ENCODE peak calls at places on chromosomes 13 and 19, in five cellular contexts. Q is SK-N-SH, J is GM12878, V is HepG2, C is K562. I is an unnamed sample.

GRCh38 chr19:40519352-40520322 is 52.8 kb downstream of the SPTBN4 start:
- DNase-seq in Q (no peak), J (no peak), V (no peak), C (no peak), I (no peak)

GRCh38 chr19:45016388-45017314 is 15.4 kb downstream of the RELB start:
- DNase-seq in Q (peak), J (peak), V (peak), C (peak), I (peak)

GRCh38 chr13:30026093-30026492 is 175.7 kb upstream of the UBL3 start:
- DNase-seq in Q (no peak), J (no peak), V (no peak), C (no peak), I (no peak)

GRCh38 chr13:67754016-67754415 is 523.9 kb upstream of the PCDH9 start:
- DNase-seq in Q (no peak), J (no peak), V (no peak), C (no peak), I (no peak)

GRCh38 chr13:43986395-43986794 is 106.7 kb downstream of the LACC1 start:
- DNase-seq in Q (no peak), J (no peak), V (no peak), C (no peak), I (no peak)

GRCh38 chr19:33303791-33304759 is 1.7 kb upstream of the CEBPA start:
- DNase-seq in Q (no peak), J (no peak), V (no peak), C (no peak), I (no peak)

GRCh38 chr19:31386806-31387205 is 37.6 kb upstream of the TSHZ3 start:
- DNase-seq in Q (no peak), J (no peak), V (no peak), C (no peak), I (no peak)

GRCh38 chr19:58387338-58388174 is 487 bp downstream of the RPS5 start:
- DNase-seq in Q (peak), J (no peak), V (no peak), C (no peak), I (no peak)

GRCh38 chr13:77506874-77507273 is 28.6 kb upstream of the SCEL start:
- DNase-seq in Q (no peak), J (no peak), V (no peak), C (no peak), I (peak)

GRCh38 chr19:23817519-23817918 is 58.8 kb upstream of the ZNF681 start:
- DNase-seq in Q (peak), J (no peak), V (peak), C (peak), I (peak)

GRCh38 chr19:38661996-38662395 is 14.5 kb downstream of the ACTN4 start:
- DNase-seq in Q (no peak), J (no peak), V (no peak), C (no peak), I (no peak)

GRCh38 chr13:30119476-30119875 is 187.9 kb downstream of the KATNAL1 start:
- DNase-seq in Q (no peak), J (no peak), V (no peak), C (no peak), I (no peak)

GRCh38 chr13:53513199-53513598 is 484.6 kb downstream of the OLFM4 start:
- DNase-seq in Q (no peak), J (no peak), V (no peak), C (no peak), I (no peak)

GRCh38 chr13:61107989-61108388 is 307.7 kb downstream of the PCDH20 start:
- DNase-seq in Q (no peak), J (no peak), V (no peak), C (no peak), I (no peak)

GRCh38 chr13:71786815-71787214 is 80.2 kb downstream of the DACH1 start:
- DNase-seq in Q (no peak), J (no peak), V (no peak), C (no peak), I (no peak)

GRCh38 chr13:109249780-109250528 is 536.4 kb downstream of the IRS2 start:
- DNase-seq in Q (no peak), J (no peak), V (no peak), C (no peak), I (peak)

GRCh38 chr19:2015611-2015950 is at the start of gene BTBD2:
- DNase-seq in Q (peak), J (no peak), V (no peak), C (no peak), I (peak)

GRCh38 chr19:30214651-30215051 is 157.5 kb upstream of the ZNF536 start:
- DNase-seq in Q (no peak), J (peak), V (no peak), C (no peak), I (no peak)

GRCh38 chr19:51531349-51532315 is at the start of gene SIGLEC6:
- DNase-seq in Q (no peak), J (peak), V (no peak), C (no peak), I (no peak)

GRCh38 chr19:7926021-7926726 is at the start of gene CTXN1:
- DNase-seq in Q (peak), J (no peak), V (no peak), C (peak), I (no peak)

GRCh38 chr13:64709079-64709478 is 2521.1 kb downstream of the PCDH9 start:
- DNase-seq in Q (no peak), J (no peak), V (no peak), C (no peak), I (no peak)

GRCh38 chr19:1768248-1768647 is 14.9 kb downstream of the ONECUT3 start:
- DNase-seq in Q (peak), J (no peak), V (peak), C (peak), I (no peak)

GRCh38 chr19:7868326-7868670 is 5.9 kb downstream of the PRR36 start:
- DNase-seq in Q (no peak), J (no peak), V (no peak), C (peak), I (no peak)

GRCh38 chr19:9586764-9587163 is 2.5 kb upstream of the ZNF121 start:
- DNase-seq in Q (peak), J (peak), V (peak), C (peak), I (peak)
- H3K9ac ChIP-seq in Q (no peak), J (no peak), V (no peak), C (no peak), I (no peak)

GRCh38 chr19:19279062-19279612 is 6.0 kb upstream of the TM6SF2 start:
- DNase-seq in Q (no peak), J (no peak), V (no peak), C (no peak), I (no peak)

GRCh38 chr19:19276851-19277250 is 3.8 kb upstream of the TM6SF2 start:
- DNase-seq in Q (peak), J (no peak), V (no peak), C (no peak), I (no peak)

GRCh38 chr19:19279853-19280252 is 6.8 kb upstream of the TM6SF2 start:
- DNase-seq in Q (no peak), J (no peak), V (no peak), C (no peak), I (no peak)

GRCh38 chr19:19278315-19278714 is 5.2 kb upstream of the TM6SF2 start:
- DNase-seq in Q (peak), J (no peak), V (no peak), C (no peak), I (no peak)

DNA sequence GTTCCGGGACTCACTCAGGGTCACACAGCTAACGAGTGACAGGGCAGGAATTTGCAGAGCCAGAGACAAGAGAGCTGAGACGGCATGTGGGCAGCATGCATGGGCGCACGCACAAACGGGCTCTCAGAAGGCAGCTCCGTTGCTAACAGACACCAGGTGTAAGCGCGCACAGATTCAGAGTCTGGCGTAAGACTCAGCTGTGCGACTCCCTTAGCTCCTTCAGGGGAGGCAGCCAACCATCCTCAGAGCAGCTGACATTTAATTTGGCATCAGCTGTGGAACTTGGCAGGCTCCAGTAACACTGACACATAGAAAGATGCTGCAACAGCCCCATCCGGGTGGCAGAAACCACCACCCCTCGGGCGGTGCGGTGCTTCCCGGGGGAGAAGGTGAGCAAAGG is 7.5 kb upstream of the TM6SF2 start:
- DNase-seq in Q (no peak), J (no peak), V (no peak), C (no peak), I (no peak)
- TF ChIP-seq ZBTB33 in Q (no peak), J (no peak), V (no peak), C (no peak), I (no peak)

DNA sequence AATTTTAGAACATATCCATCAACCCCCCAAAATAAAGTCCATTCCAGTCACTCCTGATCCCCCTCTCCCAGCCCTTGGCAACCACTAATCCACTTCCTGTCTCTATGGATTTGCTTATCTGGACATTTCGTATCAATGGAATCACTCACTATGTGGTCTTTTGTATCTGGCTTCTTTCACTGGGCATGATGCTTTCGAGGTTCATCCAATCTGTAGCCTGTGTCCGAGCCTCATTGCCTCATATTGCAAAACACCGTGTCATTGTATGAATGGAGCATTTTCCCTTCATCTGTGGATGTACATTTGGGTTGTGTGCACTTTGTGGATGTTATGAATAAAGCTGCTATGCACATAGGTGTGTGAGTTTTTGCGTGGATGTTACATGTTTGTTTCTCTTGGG is 1.4 kb upstream of the FZR1 start:
- DNase-seq in Q (no peak), J (no peak), V (no peak), C (no peak), I (no peak)
- H3K9ac ChIP-seq in Q (no peak), J (no peak), V (no peak), C (no peak), I (peak)

GRCh38 chr19:6475321-6476108 is 6.1 kb downstream of the DENND1C start:
- DNase-seq in Q (peak), J (no peak), V (no peak), C (no peak), I (no peak)

GRCh38 chr19:6476155-6476895 is 5.3 kb downstream of the DENND1C start:
- DNase-seq in Q (peak), J (no peak), V (peak), C (peak), I (peak)

GRCh38 chr19:6472713-6473112 is 8.6 kb downstream of the CRB3 start:
- DNase-seq in Q (no peak), J (no peak), V (no peak), C (no peak), I (no peak)

GRCh38 chr19:6471076-6471475 is 7.0 kb downstream of the CRB3 start:
- DNase-seq in Q (no peak), J (no peak), V (no peak), C (no peak), I (no peak)

DNA sequence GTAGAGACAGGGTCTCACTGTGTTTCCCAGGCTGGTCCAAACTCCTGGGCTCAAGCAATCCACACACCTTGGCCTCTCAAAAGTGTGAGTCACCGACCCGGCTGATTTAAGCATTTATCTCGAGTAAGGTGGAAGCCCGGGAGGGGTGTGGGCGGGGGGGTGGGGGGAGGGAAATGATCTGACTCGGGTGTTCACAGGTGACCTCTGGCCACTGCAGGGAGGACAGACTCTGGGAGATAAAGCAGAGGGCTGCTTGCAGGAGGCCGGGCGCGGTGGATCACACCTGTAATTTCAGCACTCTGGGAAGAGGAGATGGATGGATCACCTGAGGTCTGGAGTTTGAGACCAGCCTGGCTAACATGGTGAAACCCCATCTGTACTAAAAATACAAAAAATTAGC is 7.9 kb downstream of the DENND1C start:
- DNase-seq in Q (no peak), J (no peak), V (no peak), C (peak), I (no peak)
- TF ChIP-seq ZBTB33 in Q (no peak), J (no peak), V (no peak), C (no peak), I (no peak)

GRCh38 chr19:13363235-13363634 is 143.0 kb downstream of the CACNA1A start:
- DNase-seq in Q (no peak), J (no peak), V (no peak), C (no peak), I (no peak)
- H3K9ac ChIP-seq in Q (no peak), J (no peak), V (no peak), C (no peak), I (no peak)